ENCODE peak calls at places on chromosomes 2 and 18, in five cellular contexts. H is ELF-1; V is AML-193; P is activated naive CD8-positive, alpha-beta T cell treated with anti-CD3 and anti-CD28 coated beads, Interleukin-2, amount 10 ng/mL, durations not matched to agents 7 days and 5 days; S is endothelial cell. X is an unnamed sample.

GRCh38 chr2:224263571-224264043 is 138.3 kb downstream of the FAM124B start:
- DNase-seq in H (no peak), V (no peak), P (no peak), S (no peak), X (no peak)

GRCh38 chr18:23721711-23722479 is 32.6 kb downstream of the LAMA3 start:
- DNase-seq in H (peak), V (no peak), P (no peak), S (no peak), X (peak)

GRCh38 chr2:71696381-71696780 is 243.0 kb downstream of the DYSF start:
- DNase-seq in H (peak), V (no peak), P (no peak), S (no peak), X (no peak)

GRCh38 chr2:129782618-129782960 is 196.9 kb upstream of the RAB6C start:
- DNase-seq in H (no peak), V (no peak), P (no peak), S (no peak), X (no peak)

GRCh38 chr2:107383706-107384105 is 443.0 kb upstream of the RGPD4 start:
- DNase-seq in H (no peak), V (no peak), P (no peak), S (no peak), X (no peak)

GRCh38 chr2:205902041-205902898 is 183.7 kb downstream of the INO80D start:
- DNase-seq in H (no peak), V (no peak), P (no peak), S (no peak), X (peak)

GRCh38 chr2:10028988-10029874 is 14.1 kb upstream of the KLF11 start:
- DNase-seq in H (peak), V (peak), P (peak), S (peak), X (no peak)

GRCh38 chr18:61926532-61926931 is 33.7 kb upstream of the RNF152 start:
- DNase-seq in H (no peak), V (no peak), P (no peak), S (no peak), X (no peak)

GRCh38 chr2:168165418-168165817 is 82.0 kb downstream of the STK39 start:
- DNase-seq in H (no peak), V (no peak), P (no peak), S (no peak), X (no peak)

GRCh38 chr18:48838921-48839818 is 111.6 kb downstream of the SMAD7 start:
- DNase-seq in H (no peak), V (peak), P (no peak), S (no peak), X (no peak)

GRCh38 chr2:54107903-54108615 is 7.4 kb upstream of the ACYP2 start:
- DNase-seq in H (no peak), V (no peak), P (no peak), S (no peak), X (no peak)

GRCh38 chr18:4870177-4870773 is 326.8 kb downstream of the AKAIN1 start:
- DNase-seq in H (no peak), V (no peak), P (no peak), S (no peak), X (no peak)

X was measured in Caco-2.